ENCODE peak calls at places on chromosomes 13 and 19, in four cellular contexts. One of them, this sample, is unnamed.

GRCh38 chr13:19726611-19727010 is 56.1 kb downstream of the PSPC1 start:
- DNase-seq in fibroblast of lung: no peak
- DNase-seq in psoas muscle: no peak
- DNase-seq in upper lobe of right lung: no peak
- DNase-seq in this sample: no peak

GRCh38 chr19:45772130-45772880 is 3.3 kb upstream of the SIX5 start:
- DNase-seq in upper lobe of right lung: no peak
- DNase-seq in fibroblast of lung: no peak
- DNase-seq in psoas muscle: no peak
- DNase-seq in this sample: no peak

GRCh38 chr13:21176982-21177284 is 475 bp downstream of the MRPL57 start:
- DNase-seq in upper lobe of right lung: no peak
- DNase-seq in psoas muscle: no peak
- DNase-seq in fibroblast of lung: no peak
- DNase-seq in this sample: no peak

GRCh38 chr13:26132756-26133155 is 80.9 kb upstream of the SHISA2 start:
- DNase-seq in upper lobe of right lung: no peak
- DNase-seq in psoas muscle: no peak
- DNase-seq in fibroblast of lung: peak; percentile 6
- DNase-seq in this sample: no peak

GRCh38 chr19:39146686-39147450 is 21.3 kb downstream of the PAK4 start:
- DNase-seq in psoas muscle: no peak
- DNase-seq in upper lobe of right lung: no peak
- DNase-seq in fibroblast of lung: no peak
- DNase-seq in this sample: no peak

GRCh38 chr19:41927810-41928192 is 448 bp downstream of the ERFL start:
- DNase-seq in psoas muscle: no peak
- DNase-seq in fibroblast of lung: no peak
- DNase-seq in upper lobe of right lung: no peak
- DNase-seq in this sample: no peak

GRCh38 chr13:113742000-113742441 is 17.0 kb upstream of the TMEM255B start:
- DNase-seq in upper lobe of right lung: peak; percentile 74
- DNase-seq in fibroblast of lung: peak; percentile 78
- DNase-seq in psoas muscle: no peak
- DNase-seq in this sample: peak; percentile 50

GRCh38 chr13:44523176-44524017 is 52.7 kb downstream of the TSC22D1 start:
- DNase-seq in upper lobe of right lung: no peak
- DNase-seq in fibroblast of lung: peak; percentile 44
- DNase-seq in psoas muscle: no peak
- DNase-seq in this sample: peak; percentile 4

GRCh38 chr19:6150289-6150688 is 14.8 kb downstream of the ACSBG2 start:
- DNase-seq in psoas muscle: no peak
- DNase-seq in fibroblast of lung: no peak
- DNase-seq in upper lobe of right lung: no peak
- DNase-seq in this sample: no peak

GRCh38 chr13:64778002-64778401 is 2452.1 kb downstream of the PCDH9 start:
- DNase-seq in fibroblast of lung: no peak
- DNase-seq in psoas muscle: no peak
- DNase-seq in upper lobe of right lung: no peak
- DNase-seq in this sample: no peak

DNA sequence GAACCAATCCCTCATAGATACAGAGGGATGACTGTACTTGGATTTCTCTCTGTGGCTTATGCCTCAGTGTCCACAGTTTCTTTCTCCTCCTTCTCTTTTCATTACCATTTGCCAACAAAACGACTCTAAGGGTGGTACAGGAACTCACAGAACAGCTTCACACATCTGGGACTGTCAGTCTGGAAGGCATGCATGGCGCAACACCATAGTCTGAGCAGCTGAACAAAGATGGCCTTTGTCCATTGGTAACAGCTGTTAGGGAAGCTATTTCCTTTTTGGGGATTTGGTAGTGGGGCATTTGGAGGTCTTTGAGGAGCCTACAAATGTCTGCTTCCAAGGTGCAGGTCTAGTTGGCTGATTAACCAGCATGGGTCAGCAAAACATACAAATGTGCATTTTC is 81.4 kb upstream of the PCDH8 start:
- DNase-seq in fibroblast of lung: no peak
- DNase-seq in psoas muscle: no peak
- DNase-seq in upper lobe of right lung: no peak
- DNase-seq in this sample: no peak
- H3K4me1 ChIP-seq in fibroblast of lung: no peaks in the 10 kb centered on the region
- H3K4me1 ChIP-seq in psoas muscle: no peaks in the 10 kb centered on the region
- H3K4me1 ChIP-seq in upper lobe of right lung: peaks cover 8% of the 10 kb centered on the region
- H3K4me1 ChIP-seq in this sample: no peaks in the 10 kb centered on the region

GRCh38 chr13:77274126-77274525 is 52.8 kb downstream of the MYCBP2 start:
- DNase-seq in upper lobe of right lung: no peak
- DNase-seq in fibroblast of lung: no peak
- DNase-seq in psoas muscle: no peak
- DNase-seq in this sample: no peak
- TF ChIP-seq CTCF in upper lobe of right lung: no peak
- TF ChIP-seq CTCF in fibroblast of lung: no peak
- TF ChIP-seq CTCF in psoas muscle: no peak
- TF ChIP-seq CTCF in this sample: no peak

GRCh38 chr13:110359840-110360301 is 52.8 kb downstream of the COL4A2 start:
- DNase-seq in upper lobe of right lung: no peak
- DNase-seq in psoas muscle: no peak
- DNase-seq in fibroblast of lung: peak; percentile 73
- DNase-seq in this sample: no peak
- H3K4me1 ChIP-seq in upper lobe of right lung: peaks cover 25% of the 10 kb centered on the region
- H3K4me1 ChIP-seq in psoas muscle: no peaks in the 10 kb centered on the region
- H3K4me1 ChIP-seq in fibroblast of lung: peaks cover 12% of the 10 kb centered on the region
- H3K4me1 ChIP-seq in this sample: no peaks in the 10 kb centered on the region

DNA sequence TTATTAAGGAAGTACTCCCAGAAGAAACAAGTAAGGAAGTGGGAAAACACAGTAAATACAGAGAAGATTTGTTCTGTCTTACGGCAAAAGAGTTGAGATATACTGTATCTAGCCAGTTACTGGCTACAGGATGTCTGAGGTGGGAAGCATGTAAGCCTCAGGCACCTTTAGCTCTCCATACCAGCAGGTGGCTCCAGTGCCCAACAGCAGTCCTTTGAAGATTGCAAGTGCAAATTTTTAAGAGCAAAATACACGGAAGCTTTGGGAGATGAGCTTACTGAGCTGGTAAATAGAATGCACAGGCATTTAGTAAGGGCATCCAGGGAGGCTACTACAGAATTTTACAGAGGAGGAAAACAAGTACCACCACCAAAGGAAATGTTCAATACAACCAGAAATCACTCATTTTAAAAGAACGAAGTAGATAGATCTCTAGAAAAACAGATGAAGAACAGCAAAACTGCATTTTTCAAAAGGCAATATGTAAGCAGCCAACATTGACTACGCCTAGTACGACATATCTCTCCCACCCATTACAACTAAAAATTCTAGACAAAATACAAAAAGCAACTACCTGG is 57.9 kb upstream of the VSTM2B start:
- DNase-seq in upper lobe of right lung: no peak
- DNase-seq in psoas muscle: no peak
- DNase-seq in fibroblast of lung: no peak
- DNase-seq in this sample: no peak
- TF ChIP-seq CTCF in upper lobe of right lung: peak; percentile 8
- TF ChIP-seq CTCF in psoas muscle: no peak
- TF ChIP-seq CTCF in fibroblast of lung: no peak
- TF ChIP-seq CTCF in this sample: no peak

DNA sequence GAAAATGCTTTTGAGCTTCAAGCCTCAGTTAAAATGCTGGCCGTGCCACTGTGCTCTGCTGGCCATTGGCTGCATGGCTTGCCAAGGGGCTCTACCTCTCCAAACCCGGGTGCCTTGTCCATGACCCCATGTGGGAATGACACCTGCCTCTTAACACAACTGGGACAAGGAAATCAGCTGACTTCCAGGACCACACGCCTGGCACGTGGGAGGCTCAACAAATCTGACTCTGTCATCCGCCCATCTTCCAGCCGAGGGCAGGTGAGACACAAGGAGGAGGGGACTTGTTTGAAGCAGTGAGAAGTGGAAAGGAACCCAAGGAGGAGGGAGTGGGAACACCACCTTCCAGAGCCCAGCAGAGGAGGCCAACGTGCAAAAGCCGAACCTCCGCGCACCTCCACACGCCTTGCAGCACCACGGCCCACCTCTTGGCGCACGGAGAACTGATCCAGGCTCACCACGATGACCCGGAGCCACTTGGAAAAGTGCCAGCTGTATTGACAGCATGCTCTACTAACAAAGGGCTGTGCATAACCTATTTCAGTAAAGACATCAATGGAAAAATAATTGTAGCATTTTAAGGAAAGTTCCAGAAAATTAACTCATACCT is 38.3 kb downstream of the COL4A1 start:
- DNase-seq in fibroblast of lung: no peak
- DNase-seq in upper lobe of right lung: no peak
- DNase-seq in psoas muscle: no peak
- DNase-seq in this sample: no peak
- H3K4me1 ChIP-seq in fibroblast of lung: peaks cover 23% of the 10 kb centered on the region
- H3K4me1 ChIP-seq in upper lobe of right lung: peaks cover 24% of the 10 kb centered on the region
- H3K4me1 ChIP-seq in psoas muscle: peaks cover 17% of the 10 kb centered on the region
- H3K4me1 ChIP-seq in this sample: no peaks in the 10 kb centered on the region

GRCh38 chr13:28679628-28680027 is 20.7 kb downstream of the POMP start:
- DNase-seq in fibroblast of lung: peak; percentile 29
- DNase-seq in upper lobe of right lung: no peak
- DNase-seq in psoas muscle: no peak
- DNase-seq in this sample: no peak
- TF ChIP-seq CTCF in fibroblast of lung: peak; percentile 24
- TF ChIP-seq CTCF in upper lobe of right lung: peak; percentile 32
- TF ChIP-seq CTCF in psoas muscle: peak; percentile 26
- TF ChIP-seq CTCF in this sample: peak; percentile 50

GRCh38 chr13:103022328-103022727 is 43.9 kb downstream of the SLC10A2 start:
- DNase-seq in psoas muscle: no peak
- DNase-seq in fibroblast of lung: no peak
- DNase-seq in upper lobe of right lung: no peak
- DNase-seq in this sample: no peak
- H3K4me1 ChIP-seq in psoas muscle: no peaks in the 10 kb centered on the region
- H3K4me1 ChIP-seq in fibroblast of lung: no peaks in the 10 kb centered on the region
- H3K4me1 ChIP-seq in upper lobe of right lung: no peaks in the 10 kb centered on the region
- H3K4me1 ChIP-seq in this sample: no peaks in the 10 kb centered on the region